ENCODE peak calls at places on chromosome 6, in six cellular contexts. D, B, J, S, X and R are unnamed samples.

GRCh38 chr6:143884161-143884560 is 19.9 kb downstream of the ZC2HC1B start:
- DNase-seq in J (no peak), S (no peak), B (no peak), X (no peak), D (no peak), R (no peak)

GRCh38 chr6:52288216-52288615 is 3.7 kb upstream of the MCM3 start:
- DNase-seq in B (no peak), X (no peak), S (no peak), J (no peak), D (no peak), R (no peak)

GRCh38 chr6:68730291-68731054 is 95.4 kb downstream of the ADGRB3 start:
- DNase-seq in J (no peak), D (no peak), X (no peak), S (no peak), B (no peak), R (no peak)

GRCh38 chr6:167244064-167244949 is 46.8 kb upstream of the UNC93A start:
- DNase-seq in S (no peak), B (no peak), X (no peak), D (no peak), J (no peak), R (no peak)

GRCh38 chr6:81895511-81896185 is 143.2 kb upstream of the TENT5A start:
- DNase-seq in J (peak), X (no peak), B (peak), D (peak), S (no peak), R (no peak)

GRCh38 chr6:110357696-110358535 is at the start of gene METTL24:
- DNase-seq in B (no peak), J (no peak), X (no peak), D (no peak), S (no peak), R (peak)

GRCh38 chr6:49813248-49813647 is 26.2 kb upstream of the PGK2 start:
- DNase-seq in X (no peak), B (no peak), J (no peak), S (no peak), D (no peak), R (no peak)

GRCh38 chr6:5626727-5627426 is 365.6 kb downstream of the FARS2 start:
- DNase-seq in X (no peak), S (no peak), J (no peak), B (no peak), D (no peak), R (no peak)

GRCh38 chr6:72316675-72317380 is 305.0 kb upstream of the KCNQ5 start:
- DNase-seq in B (no peak), D (no peak), J (no peak), S (no peak), X (no peak), R (no peak)

GRCh38 chr6:158086706-158087518 is 81.2 kb downstream of the SERAC1 start:
- DNase-seq in D (no peak), X (peak), B (peak), S (no peak), J (peak), R (no peak)

DNA sequence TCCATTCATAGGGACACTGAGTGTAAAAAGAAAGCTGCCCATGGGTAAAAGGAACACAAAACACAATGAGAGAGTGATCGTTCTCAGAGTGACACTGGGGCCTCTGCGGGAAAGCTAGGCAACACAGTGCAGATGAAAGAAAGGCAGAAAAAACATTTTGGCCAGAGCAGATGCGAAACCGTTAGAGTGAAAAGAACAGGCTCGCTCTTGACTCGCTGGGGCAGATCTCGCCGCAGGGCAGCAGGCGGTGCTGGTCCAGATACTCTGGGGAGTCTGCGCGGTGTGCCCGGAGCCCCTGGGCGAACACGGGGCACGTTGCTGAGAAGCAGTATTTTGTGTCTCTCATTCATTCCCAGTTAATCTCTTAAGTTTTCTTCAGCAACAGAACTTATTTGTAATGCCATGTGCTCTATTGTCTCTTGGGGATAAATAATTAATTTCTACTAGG is 685.0 kb downstream of the QKI start:
- DNase-seq in J (no peak), X (no peak), B (peak), D (no peak), S (no peak), R (no peak)
- TF ChIP-seq CTCF in J (no peak), X (no peak), B (peak), D (no peak), S (no peak), R (no peak)

GRCh38 chr6:136927313-136927712 is 5.2 kb downstream of the SLC35D3 start:
- DNase-seq in X (no peak), J (peak), D (peak), B (no peak), S (no peak), R (peak)
- TF ChIP-seq CTCF in X (no peak), J (peak), D (peak), B (peak), S (no peak), R (peak)

GRCh38 chr6:99330159-99330558 is 19.3 kb downstream of the FAXC start:
- DNase-seq in B (peak), X (peak), J (peak), S (peak), D (peak), R (peak)
- TF ChIP-seq CTCF in B (peak), X (peak), J (peak), S (no peak), D (peak), R (peak)

GRCh38 chr6:127547909-127548649 is 28.9 kb upstream of the C6orf58 start:
- DNase-seq in B (no peak), S (no peak), X (no peak), J (peak), D (peak), R (no peak)

GRCh38 chr6:127550403-127550802 is 26.6 kb upstream of the C6orf58 start:
- DNase-seq in J (peak), B (peak), S (no peak), D (peak), X (no peak), R (no peak)

GRCh38 chr6:127547215-127547614 is 28.1 kb upstream of the MTCL3 start:
- DNase-seq in X (no peak), B (no peak), J (peak), S (no peak), D (peak), R (peak)
- TF ChIP-seq CTCF in X (peak), B (peak), J (peak), S (no peak), D (peak), R (peak)

DNA sequence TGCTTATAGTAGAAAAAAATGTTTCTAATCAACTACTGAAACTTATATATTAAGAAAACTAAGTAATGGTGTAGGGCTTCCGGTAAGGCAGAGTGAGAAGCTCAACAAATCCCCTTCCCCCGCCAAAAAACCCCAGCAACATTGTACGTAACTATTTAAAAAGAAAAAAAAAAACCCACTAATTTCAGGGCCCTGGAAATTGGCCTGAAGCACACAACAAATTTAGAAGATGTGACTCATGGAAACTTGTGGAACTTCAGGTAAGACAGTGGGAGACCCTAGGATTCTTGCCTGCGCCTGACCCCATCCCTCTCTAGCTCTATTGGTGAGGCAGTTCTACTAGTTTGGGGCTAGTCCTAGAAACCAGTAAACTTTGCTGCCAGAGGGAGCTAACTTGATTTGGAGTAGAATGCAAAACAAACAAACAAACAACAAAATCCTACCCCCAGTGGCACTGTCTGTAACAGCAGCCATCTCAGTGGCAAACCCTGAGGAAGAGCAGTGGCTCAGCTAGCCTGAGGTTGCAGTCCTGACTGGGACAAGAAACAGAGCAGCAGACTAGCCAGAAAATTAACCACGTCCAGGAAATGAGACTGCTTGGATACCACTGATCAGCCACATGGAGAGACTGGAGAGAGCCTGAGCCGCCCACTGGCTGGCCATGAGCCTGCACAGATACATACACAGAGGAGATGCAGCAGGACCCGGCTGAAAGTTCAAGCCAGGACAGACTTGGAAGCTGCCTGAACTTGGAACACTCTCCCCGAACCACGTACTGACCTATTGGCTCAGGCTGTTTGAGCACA is 135.1 kb downstream of the TBXT start:
- DNase-seq in S (no peak), D (peak), B (peak), J (peak), X (no peak), R (no peak)
- TF ChIP-seq CTCF in S (no peak), D (no peak), B (peak), J (peak), X (no peak), R (peak)

DNA sequence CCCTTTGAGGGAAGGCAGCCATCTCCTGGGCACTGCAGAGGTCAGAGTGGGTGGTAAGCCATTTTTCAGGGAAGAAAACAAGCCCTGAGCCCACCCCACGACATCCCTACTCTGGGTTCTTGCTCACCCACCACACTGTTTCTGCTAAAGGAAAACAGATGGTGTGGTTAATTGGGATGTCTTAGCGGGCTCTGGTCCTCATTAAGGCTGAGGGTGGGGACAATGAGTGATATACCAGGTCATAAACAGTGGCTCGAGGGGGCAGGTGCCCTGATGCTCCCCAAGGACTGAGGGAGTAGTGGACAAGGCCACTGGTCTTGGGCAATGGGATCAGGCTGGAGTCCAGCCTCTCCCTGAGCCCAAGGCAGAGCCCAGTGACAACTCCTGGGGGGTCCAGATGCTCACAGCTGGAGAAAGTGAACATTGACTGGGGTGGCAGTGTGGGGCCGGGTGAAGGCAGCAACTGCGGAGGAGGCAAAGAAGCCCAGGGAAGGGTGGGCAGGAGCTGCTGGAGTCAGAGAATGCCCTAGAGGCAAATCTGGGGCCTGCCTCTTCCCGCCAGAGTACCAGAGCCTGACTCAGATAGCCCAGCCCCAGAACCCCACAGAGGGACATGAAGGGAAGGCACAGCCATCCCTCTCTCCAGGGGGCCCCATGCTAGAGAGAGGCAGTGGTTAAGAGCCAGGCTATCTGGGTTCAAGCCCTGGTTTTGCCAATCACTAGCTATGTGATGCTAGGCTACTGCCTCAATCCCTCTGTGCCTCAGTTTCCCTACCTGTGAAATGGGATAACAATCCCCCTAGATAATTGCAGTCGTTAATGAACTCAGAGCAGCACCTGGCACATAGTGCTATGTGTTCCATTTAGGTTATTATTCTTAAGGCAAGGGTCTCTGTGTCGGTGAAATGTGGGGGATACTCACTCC is 72.4 kb downstream of the MRPL14 start:
- DNase-seq in D (no peak), S (no peak), J (no peak), X (no peak), B (peak), R (no peak)
- TF ChIP-seq CTCF in D (no peak), S (no peak), J (no peak), X (no peak), B (no peak), R (no peak)

GRCh38 chr6:24273471-24273870 is 84.4 kb downstream of the DCDC2 start:
- DNase-seq in J (peak), X (no peak), B (no peak), S (no peak), D (peak), R (no peak)

GRCh38 chr6:24270011-24270410 is 87.8 kb downstream of the DCDC2 start:
- DNase-seq in J (no peak), S (no peak), D (no peak), X (no peak), B (no peak), R (no peak)

GRCh38 chr6:24272148-24272547 is 85.7 kb downstream of the DCDC2 start:
- DNase-seq in S (no peak), D (no peak), J (no peak), B (no peak), X (no peak), R (no peak)

DNA sequence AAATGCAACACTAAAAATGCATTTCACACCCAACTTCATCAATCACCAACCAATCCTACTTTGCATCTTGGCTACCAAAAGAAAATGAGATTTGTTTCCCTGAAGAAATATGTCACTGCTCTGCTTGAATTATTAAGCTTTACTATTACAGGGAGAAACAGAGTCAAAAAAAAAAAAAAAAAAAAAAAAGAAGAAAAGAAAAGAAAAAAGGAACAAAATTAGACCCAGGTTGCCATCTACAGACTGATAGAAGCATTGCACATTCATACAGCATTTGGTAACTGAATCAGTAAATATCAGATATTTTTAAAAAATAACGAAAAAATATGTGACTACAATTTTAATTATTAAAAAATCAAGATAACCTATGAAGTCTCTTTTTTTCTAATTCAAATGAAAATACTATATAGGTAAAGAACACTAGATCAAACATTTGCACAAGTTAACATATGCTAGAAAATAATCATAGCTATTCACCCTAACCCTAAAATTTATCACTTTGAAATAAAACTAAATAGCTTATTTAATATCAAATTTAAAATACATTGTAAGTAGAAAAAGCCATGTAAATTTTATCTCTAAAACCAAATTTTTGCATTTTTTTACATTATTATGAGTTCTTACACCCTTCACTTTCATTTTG is 83.3 kb downstream of the DCDC2 start:
- DNase-seq in D (peak), S (no peak), J (peak), X (no peak), B (peak), R (no peak)
- TF ChIP-seq CTCF in D (peak), S (no peak), J (peak), X (peak), B (peak), R (peak)

GRCh38 chr6:131849799-131850198 is 42.0 kb downstream of the ENPP1 start:
- DNase-seq in D (no peak), S (no peak), X (no peak), B (no peak), J (no peak), R (no peak)
- TF ChIP-seq CTCF in D (no peak), S (no peak), X (no peak), B (no peak), J (no peak), R (no peak)

DNA sequence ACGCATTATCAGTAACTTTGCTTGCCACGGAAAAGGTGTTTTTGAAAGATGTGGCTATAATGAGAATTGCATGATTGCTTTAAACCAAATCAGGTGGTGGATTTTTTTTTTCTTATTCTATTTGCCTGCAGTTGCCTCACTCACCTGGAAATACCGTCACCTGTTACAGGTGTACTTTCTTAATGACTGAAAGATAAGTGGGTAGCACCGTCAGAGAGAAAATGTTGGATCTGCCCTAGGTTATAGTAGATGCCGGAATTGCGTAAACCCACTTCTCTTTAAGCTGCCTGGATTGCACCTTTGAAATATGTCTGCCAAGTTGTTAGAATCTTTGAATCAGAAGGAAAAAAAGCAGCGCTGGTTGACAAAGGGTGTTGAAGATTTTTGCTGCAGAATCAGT is 68.5 kb downstream of the SH3BGRL2 start:
- DNase-seq in D (no peak), X (no peak), B (no peak), S (no peak), J (no peak), R (no peak)
- TF ChIP-seq CTCF in D (no peak), X (no peak), B (no peak), S (no peak), J (no peak), R (no peak)